ENCODE peak calls at places on chromosomes 3 and 15, in four cellular contexts. L, T, P and H are unnamed samples. For H3K4me1, the result is how much of the 10 kb centered on the place peaks cover.

GRCh38 chr3:179739816-179740594 is 87.2 kb downstream of the USP13 start:
- DNase-seq in L (no peak), T (no peak), P (no peak), H (no peak)

GRCh38 chr3:3087279-3087678 is 22.9 kb downstream of the IL5RA start:
- DNase-seq in L (no peak), T (no peak), P (no peak), H (peak)

GRCh38 chr3:151330374-151330773 is 1.0 kb upstream of the P2RY13 start:
- DNase-seq in L (no peak), T (no peak), P (no peak), H (no peak)

GRCh38 chr15:91490211-91490610 is 363.3 kb upstream of the SLCO3A1 start:
- DNase-seq in L (no peak), T (no peak), P (no peak), H (no peak)

GRCh38 chr15:31400222-31400927 is 73.7 kb downstream of the KLF13 start:
- DNase-seq in L (no peak), T (no peak), P (no peak), H (no peak)

GRCh38 chr3:37967252-37967881 is 23.2 kb upstream of the VILL start:
- DNase-seq in L (peak), T (peak), P (peak), H (peak)

GRCh38 chr3:180743813-180744212 is 64.5 kb upstream of the CCDC39 start:
- DNase-seq in L (no peak), T (no peak), P (no peak), H (no peak)

GRCh38 chr15:69390575-69390974 is 23.6 kb upstream of the KIF23 start:
- DNase-seq in L (no peak), T (no peak), P (no peak), H (no peak)

GRCh38 chr3:57910988-57911387 is 97.2 kb upstream of the FLNB start:
- DNase-seq in L (peak), T (no peak), P (no peak), H (peak)

DNA sequence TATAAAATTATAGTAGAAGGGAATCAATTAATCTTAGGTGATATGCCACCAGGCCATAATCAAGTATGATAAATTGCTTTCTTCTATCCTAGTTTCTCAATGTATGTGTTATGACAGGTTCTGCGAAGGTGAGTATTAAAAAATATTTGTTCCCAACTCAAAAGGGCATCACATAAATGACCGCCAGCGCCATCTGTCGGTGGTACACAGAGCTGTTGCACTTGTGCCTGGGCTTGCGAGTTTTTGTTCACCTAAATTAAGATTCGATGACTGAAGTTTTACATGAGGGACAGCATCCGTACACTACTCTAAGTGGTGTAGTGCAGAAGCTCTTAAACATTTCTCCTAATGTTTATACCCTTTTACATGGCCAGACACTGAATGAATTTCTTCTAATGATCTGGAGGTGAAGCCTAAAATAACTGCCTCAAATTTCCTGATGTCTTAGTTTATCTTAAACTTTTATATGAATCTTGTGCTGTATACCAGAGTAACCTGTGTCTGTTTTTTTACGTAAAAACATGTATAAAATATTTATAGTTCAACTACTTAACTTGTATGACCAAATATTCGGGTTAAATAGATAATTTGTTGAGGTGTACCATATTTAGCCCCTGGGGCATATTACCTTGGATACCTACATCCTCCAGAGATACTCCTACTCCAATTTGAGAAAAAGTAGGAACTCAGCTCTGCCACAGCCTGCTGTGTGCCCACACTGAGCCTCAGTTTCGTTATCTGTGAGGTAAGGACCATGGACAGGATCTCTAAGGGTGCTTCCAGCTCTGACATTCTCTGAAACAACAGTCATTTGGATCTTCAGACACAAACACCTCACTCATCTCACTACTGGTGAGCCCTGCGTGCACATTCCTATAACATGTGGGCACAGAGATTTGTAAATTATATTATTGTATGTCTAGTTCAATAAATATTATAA is 365.6 kb downstream of the MAGI1 start:
- DNase-seq in L (peak), T (peak), P (peak), H (peak)
- TF ChIP-seq CTCF in L (peak), T (peak), P (peak), H (peak)

GRCh38 chr15:59828262-59828661 is 139.1 kb upstream of the BNIP2 start:
- DNase-seq in L (no peak), T (no peak), P (no peak), H (no peak)
- H3K4me1 ChIP-seq in L (under half), T (under half), P (under half), H (under half)

DNA sequence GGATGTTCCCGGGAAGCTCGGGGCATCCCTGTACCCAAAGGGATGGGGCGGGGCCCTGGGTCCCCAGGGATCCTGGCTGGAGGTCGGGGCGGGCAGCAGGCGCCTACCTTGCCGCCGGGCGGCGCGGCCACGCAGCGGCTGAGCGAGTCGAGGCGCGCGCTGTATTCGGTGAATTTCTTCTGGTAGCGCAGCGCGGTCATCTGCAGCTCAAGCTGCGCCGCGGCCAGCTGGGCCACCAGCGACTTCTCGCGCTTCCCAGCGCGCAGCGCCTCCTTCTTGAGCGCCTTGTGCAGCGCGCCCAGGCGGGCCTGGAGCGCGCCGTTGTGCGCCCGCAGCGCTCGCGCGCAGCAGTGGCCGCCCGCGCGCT is 762 bp downstream of the PDZRN3 start:
- DNase-seq in L (peak), T (peak), P (no peak), H (peak)
- TF ChIP-seq CTCF in L (peak), T (peak), P (no peak), H (peak)

GRCh38 chr3:16873872-16874271 is 10.9 kb upstream of the PLCL2 start:
- DNase-seq in L (no peak), T (no peak), P (no peak), H (no peak)

GRCh38 chr3:16868513-16868912 is 16.2 kb upstream of the PLCL2 start:
- DNase-seq in L (no peak), T (no peak), P (no peak), H (no peak)

GRCh38 chr3:16875876-16876575 is 8.7 kb upstream of the PLCL2 start:
- DNase-seq in L (no peak), T (no peak), P (no peak), H (no peak)

GRCh38 chr3:16869606-16870005 is 15.1 kb upstream of the PLCL2 start:
- DNase-seq in L (no peak), T (no peak), P (no peak), H (no peak)

GRCh38 chr3:16871915-16872842 is 12.6 kb upstream of the PLCL2 start:
- DNase-seq in L (peak), T (no peak), P (no peak), H (no peak)
- H3K4me1 ChIP-seq in L (under half), T (under half), P (under half), H (under half)

GRCh38 chr3:38984110-38984509 is 67.6 kb downstream of the SCN11A start:
- DNase-seq in L (no peak), T (no peak), P (no peak), H (no peak)
- TF ChIP-seq CTCF in L (no peak), T (no peak), P (no peak), H (peak)

GRCh38 chr15:94731286-94731685 is 499.9 kb downstream of the MCTP2 start:
- DNase-seq in L (no peak), T (no peak), P (no peak), H (no peak)
- H3K4me1 ChIP-seq in L (under half), T (under half), P (under half), H (under half)